ENCODE peak calls at places on chromosomes 4 and X, in nine cellular contexts. G, X, S, J, W, N, Z, M and H are unnamed samples.

GRCh38 chr4:108303488-108304177 is 134.9 kb upstream of the LEF1 start:
- DNase-seq in G (no peak), X (no peak), S (peak), J (no peak), W (peak), N (no peak), Z (no peak), M (no peak), H (peak)

GRCh38 chr4:142567620-142568451 is 278.3 kb downstream of the INPP4B start:
- DNase-seq in G (peak), X (no peak), S (peak), J (no peak), W (peak), N (no peak), Z (no peak), M (no peak), H (no peak)

GRCh38 chr4:9409793-9410192 is 34.4 kb upstream of the DEFB131A start:
- DNase-seq in G (no peak), X (no peak), S (no peak), J (no peak), W (no peak), N (no peak), Z (no peak), M (no peak), H (no peak)

GRCh38 chrX:37349131-37350033 is at the start of gene PRRG1:
- DNase-seq in G (peak), X (no peak), S (peak), J (no peak), W (peak), N (no peak), Z (peak), M (peak), H (peak)

GRCh38 chr4:93199492-93199891 is 629.1 kb upstream of the ATOH1 start:
- DNase-seq in G (peak), X (no peak), S (peak), J (no peak), W (peak), N (no peak), Z (no peak), M (no peak), H (peak)

GRCh38 chrX:39204945-39205344 is 403.7 kb downstream of the MID1IP1 start:
- DNase-seq in G (no peak), X (no peak), S (no peak), J (no peak), W (no peak), N (no peak), Z (no peak), M (no peak), H (no peak)

GRCh38 chrX:138711399-138712347 is at the start of gene FGF13:
- DNase-seq in G (peak), X (no peak), S (peak), J (no peak), W (no peak), N (no peak), Z (peak), M (peak), H (no peak)

GRCh38 chr4:39621582-39621981 is 17.1 kb downstream of the SMIM14 start:
- DNase-seq in G (peak), X (no peak), S (peak), J (no peak), W (peak), N (no peak), Z (peak), M (peak), H (peak)

GRCh38 chr4:22417408-22417807 is 98.5 kb downstream of the ADGRA3 start:
- DNase-seq in G (no peak), X (no peak), S (no peak), J (no peak), W (no peak), N (no peak), Z (no peak), M (no peak), H (peak)

GRCh38 chrX:68647156-68647957 is at the start of gene STARD8:
- DNase-seq in G (peak), X (no peak), S (peak), J (no peak), W (peak), N (no peak), Z (peak), M (peak), H (peak)

GRCh38 chr4:40455340-40455902 is 120.3 kb downstream of the CHRNA9 start:
- DNase-seq in G (peak), X (no peak), S (peak), J (no peak), W (no peak), N (no peak), Z (peak), M (no peak), H (no peak)

GRCh38 chrX:123256378-123256777 is 72.3 kb downstream of the GRIA3 start:
- DNase-seq in G (no peak), X (no peak), S (no peak), J (no peak), W (no peak), N (no peak), Z (no peak), M (no peak), H (no peak)

GRCh38 chrX:103697687-103698086 is 11.2 kb upstream of the MORF4L2 start:
- DNase-seq in G (no peak), X (no peak), S (no peak), J (no peak), W (no peak), N (no peak), Z (no peak), M (no peak), H (no peak)

GRCh38 chr4:182143822-182144620 is 99.2 kb upstream of the TENM3 start:
- DNase-seq in G (peak), X (no peak), S (peak), J (no peak), W (peak), N (no peak), Z (no peak), M (no peak), H (peak)

GRCh38 chr4:174358823-174359222 is 75.1 kb downstream of the CEP44 start:
- DNase-seq in G (no peak), X (peak), S (peak), J (no peak), W (peak), N (no peak), Z (no peak), M (no peak), H (peak)

GRCh38 chrX:123851010-123851409 is 8.8 kb upstream of the XIAP start:
- DNase-seq in G (no peak), X (no peak), S (no peak), J (no peak), W (no peak), N (no peak), Z (no peak), M (no peak), H (no peak)

GRCh38 chrX:41543668-41544067 is 96.5 kb downstream of the NYX start:
- DNase-seq in G (no peak), X (no peak), S (no peak), J (no peak), W (no peak), N (no peak), Z (no peak), M (no peak), H (no peak)

GRCh38 chrX:10722804-10723364 is 102.5 kb upstream of the MID1 start:
- DNase-seq in G (peak), X (no peak), S (peak), J (no peak), W (peak), N (no peak), Z (no peak), M (peak), H (peak)

GRCh38 chr4:86957214-86957613 is 22.4 kb downstream of the AFF1 start:
- DNase-seq in G (no peak), X (no peak), S (peak), J (no peak), W (peak), N (no peak), Z (no peak), M (no peak), H (peak)

GRCh38 chrX:43973249-43973672 is at the start of gene NDP:
- DNase-seq in G (no peak), X (no peak), S (peak), J (no peak), W (no peak), N (no peak), Z (no peak), M (no peak), H (no peak)

GRCh38 chrX:42818151-42818921 is 40.4 kb upstream of the PPP1R2C start:
- DNase-seq in G (no peak), X (no peak), S (no peak), J (no peak), W (no peak), N (no peak), Z (no peak), M (no peak), H (no peak)

DNA sequence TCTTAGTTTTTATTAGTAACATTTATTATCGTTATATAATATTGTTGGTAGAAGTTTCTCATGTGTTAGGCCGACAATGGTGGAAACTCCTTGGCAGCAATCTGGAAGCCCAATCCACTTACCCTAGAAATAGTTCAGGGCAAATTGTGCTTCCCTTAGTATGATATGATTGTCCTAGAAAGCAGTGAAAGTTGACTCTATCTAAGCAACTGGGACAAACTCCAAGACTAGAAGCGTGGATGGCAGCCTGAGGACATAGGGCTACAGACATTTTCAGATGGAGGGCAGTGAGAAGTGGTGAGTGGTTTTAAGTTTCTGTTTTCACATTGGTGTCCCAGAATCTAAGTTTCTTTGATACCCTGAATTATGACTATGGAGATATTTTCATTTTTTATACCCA is 63.3 kb upstream of the TRPC3 start:
- DNase-seq in G (no peak), X (no peak), S (no peak), J (no peak), W (no peak), N (no peak), Z (no peak), M (no peak), H (no peak)
- H3K27ac ChIP-seq in G (no peak), X (no peak), S (no peak), J (no peak), W (no peak), N (no peak), Z (no peak), M (no peak), H (no peak)

DNA sequence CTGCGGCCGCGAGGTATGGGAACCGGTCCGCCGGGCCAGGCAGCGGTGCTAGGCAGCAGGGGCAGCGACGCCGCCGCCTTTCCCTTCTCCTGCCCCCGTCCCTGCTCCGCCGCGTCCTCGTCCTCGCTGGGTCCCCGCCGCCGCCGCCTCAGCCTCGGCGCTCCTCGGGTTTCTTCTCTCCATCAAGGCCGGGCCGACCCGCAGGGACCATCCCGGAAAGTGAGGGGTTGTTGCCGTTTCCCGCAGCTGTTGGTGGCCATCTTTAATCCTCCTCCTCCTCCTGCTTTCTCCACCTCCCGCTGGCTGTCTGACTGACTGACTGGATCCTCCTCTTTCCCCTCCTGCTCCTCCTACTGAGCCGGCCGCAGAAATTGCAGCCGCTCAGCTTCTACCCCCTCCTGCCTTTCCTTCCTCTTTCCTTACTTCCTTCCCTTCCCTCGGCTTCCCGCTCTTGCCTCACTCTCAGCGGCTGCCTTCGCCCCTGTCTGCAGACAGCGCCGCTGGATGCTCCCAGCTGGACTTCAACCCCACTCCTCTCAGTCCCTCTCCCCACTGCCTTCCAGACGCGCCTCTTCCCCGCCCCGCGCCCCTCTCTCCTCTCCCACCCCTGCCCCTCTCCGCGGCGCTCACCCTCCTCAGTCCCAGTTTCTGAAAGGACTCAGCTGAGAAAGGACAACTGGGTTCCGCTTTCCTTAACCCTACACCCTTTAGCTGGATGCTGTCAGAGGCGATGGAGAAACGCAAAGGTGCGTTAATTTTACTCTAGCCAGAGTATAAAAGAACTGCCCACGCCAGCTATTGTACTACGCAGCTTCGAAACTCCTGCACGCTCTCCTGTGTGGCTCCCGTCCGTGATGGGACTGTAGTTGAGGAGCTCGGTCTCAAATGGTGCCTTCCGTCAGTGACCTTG is at the start of gene WDFY3:
- DNase-seq in G (peak), X (peak), S (peak), J (no peak), W (peak), N (no peak), Z (peak), M (peak), H (peak)
- H3K4me3 ChIP-seq in G (peak), X (no peak), S (peak), J (peak), W (peak), N (peak), Z (peak), M (peak), H (peak)

DNA sequence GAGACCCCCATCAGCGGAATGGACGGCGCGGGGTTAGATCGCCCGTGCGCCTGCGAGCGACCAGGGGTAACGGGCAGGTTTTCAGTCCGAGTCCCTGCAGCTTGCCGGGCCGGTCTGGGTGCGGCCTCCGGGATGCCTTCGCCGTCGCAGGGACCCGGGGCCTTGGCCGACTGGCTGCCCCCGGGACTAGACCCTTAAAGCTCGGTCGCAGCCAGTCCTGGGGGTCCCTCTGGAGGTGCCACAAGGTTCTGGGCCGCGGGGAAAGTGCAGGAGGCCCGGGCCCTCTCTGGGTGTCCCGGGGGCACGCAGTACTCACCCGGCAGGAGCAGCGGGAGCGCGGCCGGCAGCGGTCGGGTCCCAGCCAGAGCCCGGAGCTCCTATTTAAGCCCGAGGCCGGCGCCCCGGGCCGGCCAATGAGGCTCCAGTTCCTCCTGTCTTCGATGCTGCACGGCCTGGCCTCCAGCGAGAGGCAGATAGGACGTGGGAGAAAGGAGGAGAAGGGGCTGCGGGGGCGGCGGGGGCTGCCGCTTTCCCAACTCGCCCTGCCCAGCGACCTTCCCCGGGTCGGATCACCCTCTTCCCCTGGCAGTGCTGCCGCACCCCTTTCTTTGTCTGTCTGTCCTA is at the start of gene SPON2:
- DNase-seq in G (no peak), X (no peak), S (no peak), J (no peak), W (peak), N (no peak), Z (no peak), M (no peak), H (no peak)
- H3K27ac ChIP-seq in G (peak), X (no peak), S (no peak), J (no peak), W (peak), N (no peak), Z (peak), M (peak), H (no peak)

GRCh38 chr4:172225457-172225856 is 412.3 kb downstream of the GALNTL6 start:
- DNase-seq in G (no peak), X (no peak), S (no peak), J (no peak), W (no peak), N (no peak), Z (no peak), M (no peak), H (no peak)
- H3K4me3 ChIP-seq in G (no peak), X (no peak), S (no peak), J (no peak), W (no peak), N (no peak), Z (no peak), M (no peak), H (no peak)